ENCODE peak calls at places on chromosomes 16 and 17, in four cellular contexts. One of them, this sample, is unnamed.

GRCh38 chr17:27634781-27635180 is 3.8 kb downstream of the LGALS9 start:
- DNase-seq in K562: no peak
- DNase-seq in H1: no peak
- DNase-seq in HepG2: no peak
- DNase-seq in this sample: no peak

GRCh38 chr16:67312450-67313118 is 14.0 kb downstream of the KCTD19 start:
- DNase-seq in HepG2: no peak
- DNase-seq in K562: no peak
- DNase-seq in H1: no peak
- DNase-seq in this sample: no peak

GRCh38 chr17:19876524-19877161 is 8.9 kb upstream of the ULK2 start:
- DNase-seq in H1: no peak
- DNase-seq in HepG2: no peak
- DNase-seq in K562: no peak
- DNase-seq in this sample: no peak

GRCh38 chr16:55184052-55184451 is 140.0 kb upstream of the IRX6 start:
- DNase-seq in H1: no peak
- DNase-seq in HepG2: no peak
- DNase-seq in K562: no peak
- DNase-seq in this sample: no peak

GRCh38 chr16:66437391-66437945 is 10.4 kb downstream of the BEAN1 start:
- DNase-seq in HepG2: no peak
- DNase-seq in K562: no peak
- DNase-seq in H1: no peak
- DNase-seq in this sample: no peak

GRCh38 chr17:39225974-39226683 is 384 bp upstream of the STAC2 start:
- DNase-seq in HepG2: no peak
- DNase-seq in K562: peak; percentile 93
- DNase-seq in H1: peak; percentile 81
- DNase-seq in this sample: no peak

GRCh38 chr17:65797809-65798208 is 236.4 kb upstream of the AXIN2 start:
- DNase-seq in K562: peak; percentile 12
- DNase-seq in HepG2: peak; percentile 50
- DNase-seq in H1: peak; percentile 7
- DNase-seq in this sample: no peak

GRCh38 chr17:67050066-67050465 is 5.7 kb downstream of the CACNG1 start:
- DNase-seq in HepG2: no peak
- DNase-seq in H1: no peak
- DNase-seq in K562: no peak
- DNase-seq in this sample: no peak

GRCh38 chr17:21425321-21425720 is 49.2 kb downstream of the KCNJ12 start:
- DNase-seq in H1: no peak
- DNase-seq in HepG2: no peak
- DNase-seq in K562: no peak
- DNase-seq in this sample: no peak

DNA sequence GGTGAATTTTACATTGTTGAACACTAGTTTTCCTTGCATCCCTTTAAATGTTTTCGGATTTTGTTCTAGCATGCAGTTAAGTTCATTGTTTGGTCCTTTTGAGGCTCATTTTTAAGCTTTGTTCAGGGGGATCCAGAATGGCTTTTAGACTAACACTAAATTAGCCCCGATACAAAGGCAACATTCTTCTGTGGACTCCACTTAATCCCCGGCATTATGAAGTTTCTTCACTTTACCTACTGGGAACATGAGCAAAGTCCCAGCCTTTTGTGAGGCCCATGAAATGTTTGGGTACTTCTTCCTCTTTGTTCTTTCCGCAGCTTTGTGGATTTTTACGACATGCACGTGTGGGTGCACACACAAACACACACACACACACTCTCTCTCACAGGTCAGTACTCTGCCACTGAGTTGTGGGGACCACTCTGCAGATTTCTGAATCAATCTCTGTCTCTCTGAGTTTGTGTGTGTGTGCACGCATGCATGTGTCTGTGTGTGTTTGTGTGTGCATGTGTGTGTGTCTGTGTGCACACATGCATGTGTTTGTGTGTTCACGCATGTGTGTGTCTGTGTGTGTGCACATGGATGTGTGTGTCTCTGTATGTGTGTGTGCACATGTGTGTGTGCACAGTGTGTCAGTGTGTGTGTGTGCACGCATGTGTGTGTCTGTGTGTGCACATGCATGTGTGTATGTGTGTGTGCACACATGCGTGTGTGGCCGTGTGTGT is 240.4 kb upstream of the TNRC6C start:
- DNase-seq in HepG2: peak; percentile 46
- DNase-seq in K562: no peak
- DNase-seq in H1: no peak
- DNase-seq in this sample: no peak
- TF ChIP-seq RAD21 in HepG2: no peak
- TF ChIP-seq RAD21 in K562: no peak
- TF ChIP-seq RAD21 in H1: no peak
- TF ChIP-seq RAD21 in this sample: no peak

DNA sequence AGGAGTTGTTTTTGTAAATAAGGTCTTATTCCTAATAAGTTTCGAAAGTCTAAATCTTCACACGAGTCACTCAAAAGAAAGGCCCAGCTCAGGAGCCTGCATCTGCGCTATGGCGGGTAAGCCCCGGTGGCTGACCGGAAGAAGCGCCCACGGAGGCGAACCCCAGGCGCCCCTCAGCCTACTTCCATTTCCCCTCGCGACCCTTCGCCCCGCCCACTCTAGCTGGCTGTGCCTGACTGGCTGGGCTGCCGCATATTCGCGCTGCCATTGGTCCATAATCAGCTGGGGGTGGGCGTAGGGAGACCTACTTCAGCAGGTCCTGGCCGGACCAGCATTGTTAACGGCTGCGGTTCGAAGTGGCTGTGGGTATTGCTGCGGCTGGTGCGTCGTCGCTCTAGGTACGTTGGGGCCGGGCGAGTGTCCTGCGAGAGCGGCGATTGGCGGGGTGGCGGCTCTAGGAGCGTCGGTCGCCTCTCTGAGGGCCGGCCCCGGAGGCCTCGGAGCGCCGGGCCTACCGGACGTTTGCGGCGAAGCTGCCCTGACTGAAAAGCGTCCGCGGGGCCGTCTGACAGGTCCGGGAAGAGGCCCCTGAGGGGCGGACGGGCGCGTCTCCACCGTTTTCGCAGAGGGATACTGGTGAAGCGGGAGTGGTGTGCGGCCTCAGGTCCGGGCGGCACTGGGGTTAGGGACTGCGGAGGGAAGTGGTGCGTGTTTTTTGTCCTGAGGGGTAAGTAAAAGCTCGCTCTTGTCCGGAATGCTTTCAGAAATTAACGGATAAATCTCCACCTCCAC is at the start of gene ATF7IP2:
- DNase-seq in K562: peak; percentile 97
- DNase-seq in H1: peak; percentile 89
- DNase-seq in HepG2: peak; percentile 98
- DNase-seq in this sample: peak; percentile 87
- TF ChIP-seq FOSL1 in K562: peak; percentile 24
- TF ChIP-seq FOSL1 in H1: no peak
- TF ChIP-seq FOSL1 in HepG2: no peak
- TF ChIP-seq FOSL1 in this sample: no peak

DNA sequence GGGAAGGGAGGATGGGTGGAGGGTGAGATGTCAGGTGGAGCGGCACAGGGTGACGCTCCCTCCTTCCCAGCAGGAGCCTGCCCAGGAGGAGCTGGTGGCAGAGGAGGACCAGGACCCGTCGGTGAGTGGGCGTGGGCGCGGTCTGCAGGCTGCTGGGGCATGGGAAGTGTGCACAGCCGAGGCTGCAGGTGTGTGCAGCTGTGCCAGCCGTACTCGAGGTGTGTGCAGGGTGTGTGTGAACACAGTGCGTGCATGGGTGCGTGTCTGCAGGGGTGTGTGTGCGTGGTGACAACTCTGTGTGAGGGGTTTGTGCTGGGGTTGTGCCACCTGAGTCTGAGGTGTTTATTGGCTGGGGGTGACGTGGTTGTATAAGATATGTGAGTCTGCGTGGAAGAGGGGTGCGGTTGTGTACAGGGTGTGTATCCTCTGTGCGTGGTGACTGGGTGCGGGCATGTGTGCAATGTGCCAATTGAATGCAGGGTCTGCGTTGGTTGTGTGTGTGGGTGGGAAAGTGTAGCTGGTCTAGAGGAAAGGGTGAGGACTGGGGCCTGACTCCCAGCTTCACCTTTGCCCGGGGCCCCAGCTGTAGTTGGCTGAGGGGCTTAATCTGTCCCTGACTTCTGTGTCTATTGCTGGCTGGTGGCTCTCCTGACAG is 670 bp downstream of the TNFSF12 start:
- DNase-seq in HepG2: no peak
- DNase-seq in H1: no peak
- DNase-seq in K562: no peak
- DNase-seq in this sample: no peak
- TF ChIP-seq SIN3A in HepG2: no peak
- TF ChIP-seq SIN3A in H1: no peak
- TF ChIP-seq SIN3A in K562: no peak
- TF ChIP-seq SIN3A in this sample: no peak

DNA sequence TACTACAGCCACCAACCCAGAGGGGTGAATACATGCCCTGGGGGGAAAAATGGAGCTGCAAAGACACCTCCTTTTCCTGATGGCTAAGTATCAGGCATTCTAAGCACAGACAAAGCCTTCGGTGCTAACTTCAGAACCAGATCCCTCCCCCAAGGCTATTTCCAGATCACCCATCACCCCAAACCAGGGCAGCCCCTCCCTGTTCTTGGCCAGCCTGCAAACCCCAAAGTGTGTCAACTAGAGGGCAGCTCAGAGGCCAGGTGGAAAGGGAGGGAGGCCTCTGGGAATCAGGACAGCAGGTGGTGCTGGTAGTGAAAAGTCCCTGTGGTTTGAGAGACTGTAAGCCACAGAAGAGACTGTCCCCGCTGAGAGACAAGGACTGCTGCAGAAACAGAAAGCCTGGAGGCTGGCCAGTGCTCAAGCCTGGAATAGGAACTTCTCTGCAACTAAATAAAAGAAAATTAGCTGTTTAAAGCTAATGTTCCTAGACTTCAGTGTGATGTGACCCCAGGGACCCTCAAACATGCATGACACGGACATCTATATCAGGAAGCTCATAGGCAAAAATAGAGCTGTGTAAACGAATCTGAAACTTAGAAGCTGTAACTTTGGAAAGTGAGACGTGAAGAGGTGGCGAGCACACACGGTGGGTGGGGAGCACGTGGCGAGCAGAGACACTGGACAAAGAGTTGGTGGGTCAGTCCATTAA is 9.1 kb downstream of the TUBG1 start:
- DNase-seq in H1: no peak
- DNase-seq in K562: peak; percentile 65
- DNase-seq in HepG2: peak; percentile 82
- DNase-seq in this sample: no peak
- TF ChIP-seq RAD21 in H1: peak; percentile 71
- TF ChIP-seq RAD21 in K562: peak; percentile 76
- TF ChIP-seq RAD21 in HepG2: peak; percentile 81
- TF ChIP-seq RAD21 in this sample: peak; percentile 72

GRCh38 chr16:15966420-15967222 is 17.2 kb downstream of the ABCC1 start:
- DNase-seq in HepG2: no peak
- DNase-seq in K562: no peak
- DNase-seq in H1: no peak
- DNase-seq in this sample: peak; percentile 92
- TF ChIP-seq FOSL1 in HepG2: no peak
- TF ChIP-seq FOSL1 in K562: no peak
- TF ChIP-seq FOSL1 in H1: no peak
- TF ChIP-seq FOSL1 in this sample: peak; percentile 80

DNA sequence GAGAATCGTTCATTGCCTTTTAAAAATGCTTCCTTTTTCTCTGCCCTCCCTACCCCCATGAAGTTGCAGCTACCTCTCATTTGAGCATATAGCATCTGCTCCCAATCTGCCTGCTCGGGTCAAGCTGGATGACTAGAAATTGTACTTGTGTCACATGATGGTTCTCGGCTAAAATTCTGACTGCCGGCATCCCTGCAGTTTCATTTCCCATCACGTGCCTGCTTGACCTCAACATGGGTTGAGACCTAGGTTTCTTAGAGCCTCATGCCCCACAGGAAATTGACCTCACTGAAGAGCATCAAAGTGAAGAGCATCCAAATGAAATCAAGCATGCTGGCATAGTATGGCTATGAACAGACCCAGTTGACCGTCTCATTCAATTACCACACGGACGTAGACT is 581.6 kb upstream of the PSMD7 start:
- DNase-seq in HepG2: no peak
- DNase-seq in H1: no peak
- DNase-seq in K562: no peak
- DNase-seq in this sample: no peak
- TF ChIP-seq SIN3A in HepG2: no peak
- TF ChIP-seq SIN3A in H1: no peak
- TF ChIP-seq SIN3A in K562: no peak
- TF ChIP-seq SIN3A in this sample: no peak

DNA sequence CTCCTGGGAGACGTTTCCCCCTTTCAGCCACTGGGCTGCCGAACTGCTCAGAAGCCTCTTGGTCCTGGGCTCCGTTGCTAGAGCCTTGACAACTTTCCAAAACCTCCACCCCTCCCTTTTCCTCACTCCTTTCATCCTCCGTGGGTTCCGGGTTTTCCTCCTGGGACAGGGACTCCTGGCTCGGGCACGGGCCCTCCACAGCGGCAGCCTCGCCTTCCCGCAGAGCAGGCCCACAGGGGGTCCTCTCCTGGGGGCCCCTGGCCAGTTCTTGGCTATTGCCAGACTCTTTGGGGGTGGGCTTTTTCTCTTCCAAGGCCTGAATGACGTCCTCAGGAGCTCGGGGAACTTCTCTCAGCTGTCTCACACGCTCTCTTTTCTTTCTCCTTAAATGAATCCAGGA is 19.3 kb upstream of the MNT start:
- DNase-seq in HepG2: no peak
- DNase-seq in K562: no peak
- DNase-seq in H1: no peak
- DNase-seq in this sample: no peak
- TF ChIP-seq RAD21 in HepG2: no peak
- TF ChIP-seq RAD21 in K562: no peak
- TF ChIP-seq RAD21 in H1: no peak
- TF ChIP-seq RAD21 in this sample: no peak

This sample was measured in HCT116.